ENCODE peak calls at places on chromosomes 2 and 18, in six cellular contexts. G, J, W, U, P and C are unnamed samples.

GRCh38 chr2:189613077-189613636 is 32.6 kb upstream of the SLC40A1 start:
- DNase-seq in U (peak; percentile 91), J (no peak), P (peak; percentile 66), W (no peak), G (no peak), C (peak; percentile 98)

GRCh38 chr2:18311413-18311812 is 249.0 kb downstream of the RDH14 start:
- DNase-seq in J (no peak), W (no peak), U (peak; percentile 73), G (no peak), P (no peak), C (peak; percentile 64)

GRCh38 chr2:102967451-102967850 is 205.6 kb downstream of the TMEM182 start:
- DNase-seq in P (no peak), W (no peak), G (no peak), J (no peak), U (no peak), C (no peak)

GRCh38 chr2:217934321-217935131 is 68.3 kb downstream of the TNS1 start:
- DNase-seq in W (no peak), G (no peak), P (peak; percentile 25), J (no peak), U (peak; percentile 85), C (peak; percentile 96)

GRCh38 chr18:67194886-67195285 is 321.6 kb downstream of the DSEL start:
- DNase-seq in W (no peak), J (no peak), U (no peak), G (peak; percentile 31), P (no peak), C (no peak)

GRCh38 chr18:80034068-80034851 is at the start of gene RBFA:
- DNase-seq in U (no peak), J (peak; percentile 100), W (peak; percentile 97), G (no peak), P (peak; percentile 97), C (peak; percentile 98)

GRCh38 chr2:119387381-119388129 is 20.8 kb downstream of the DBI start:
- DNase-seq in J (no peak), W (no peak), U (peak; percentile 70), G (no peak), P (no peak), C (peak; percentile 20)

GRCh38 chr2:46950314-46950713 is 34.7 kb upstream of the MCFD2 start:
- DNase-seq in W (no peak), U (no peak), J (no peak), P (no peak), G (no peak), C (no peak)

GRCh38 chr2:47741101-47741500 is 41.8 kb upstream of the MSH6 start:
- DNase-seq in J (no peak), G (no peak), W (no peak), U (no peak), P (no peak), C (no peak)

GRCh38 chr2:85255813-85256581 is 71.8 kb downstream of the TGOLN2 start:
- DNase-seq in P (no peak), J (peak; percentile 81), W (peak; percentile 94), G (peak; percentile 85), U (peak; percentile 71), C (peak; percentile 80)

GRCh38 chr2:38398739-38399138 is 21.7 kb upstream of the ATL2 start:
- DNase-seq in J (no peak), G (no peak), W (no peak), P (no peak), U (no peak), C (no peak)

GRCh38 chr2:200051621-200051945 is 96.2 kb downstream of the MAIP1 start:
- DNase-seq in G (no peak), U (no peak), W (no peak), P (no peak), J (no peak), C (no peak)

GRCh38 chr2:41932241-41933034 is 115.4 kb upstream of the PKDCC start:
- DNase-seq in P (no peak), W (no peak), U (peak; percentile 86), G (no peak), J (no peak), C (peak; percentile 93)

GRCh38 chr2:42047488-42048317 is at the start of gene PKDCC:
- DNase-seq in W (peak; percentile 88), U (peak; percentile 89), P (peak; percentile 53), G (peak; percentile 88), J (peak; percentile 88), C (peak; percentile 79)

GRCh38 chr2:238182362-238182761 is 21.1 kb downstream of the ILKAP start:
- DNase-seq in U (no peak), W (no peak), G (no peak), J (no peak), P (no peak), C (no peak)

GRCh38 chr2:238183846-238184245 is 19.6 kb downstream of the ILKAP start:
- DNase-seq in J (no peak), W (no peak), U (no peak), P (no peak), G (no peak), C (peak; percentile 47)

GRCh38 chr2:238190445-238190844 is 13.1 kb downstream of the ILKAP start:
- DNase-seq in J (no peak), G (no peak), W (no peak), P (no peak), U (no peak), C (no peak)

GRCh38 chr2:238187618-238188548 is 15.6 kb downstream of the ILKAP start:
- DNase-seq in U (no peak), G (no peak), W (no peak), J (no peak), P (no peak), C (no peak)
- H4K91ac ChIP-seq in U (no peak overlapping the region), G (no peak overlapping the region), W (no peak overlapping the region), J (no peak overlapping the region), P (no peak overlapping the region), C (no peak overlapping the region)

DNA sequence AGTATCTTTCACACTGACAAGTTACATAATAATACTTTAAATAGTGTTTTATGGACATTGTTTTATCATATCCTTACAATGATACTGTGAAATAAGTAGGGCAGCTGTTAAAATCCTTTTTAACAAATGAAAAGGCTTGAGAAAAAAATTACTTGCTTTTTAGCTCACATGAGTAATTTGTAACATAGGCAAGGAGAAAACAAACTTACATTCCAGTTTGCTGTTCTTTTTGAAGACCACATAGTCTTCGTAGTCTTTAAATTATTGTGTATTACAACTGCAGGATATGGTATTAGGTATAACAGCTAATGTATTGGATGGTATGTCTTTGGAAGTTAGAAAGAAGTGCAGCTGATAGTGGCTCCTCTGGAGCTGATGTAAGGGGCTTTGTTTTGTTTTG is 130.8 kb downstream of the COMMD1 start:
- DNase-seq in J (no peak), G (no peak), P (no peak), W (no peak), U (no peak), C (no peak)
- H4K91ac ChIP-seq in J (no peak overlapping the region), G (no peak overlapping the region), P (no peak overlapping the region), W (no peak overlapping the region), U (no peak overlapping the region), C (no peak overlapping the region)

DNA sequence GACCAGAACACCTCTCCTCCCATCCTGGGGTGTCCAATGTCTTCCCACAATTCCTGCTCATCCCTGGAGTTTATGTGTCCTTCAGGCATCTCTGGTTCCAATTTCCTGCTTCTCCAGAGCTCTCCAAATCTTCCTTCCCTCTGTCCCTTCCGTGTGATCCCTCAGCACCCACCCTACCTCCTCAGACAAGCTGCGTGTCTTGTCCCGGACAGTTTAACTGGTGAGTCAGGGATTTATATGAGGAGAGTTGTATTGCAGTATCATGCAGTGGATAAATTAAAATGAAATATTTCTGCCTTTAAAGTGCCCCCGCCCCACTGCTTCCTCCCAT is 101.9 kb downstream of the LIPG start:
- DNase-seq in G (no peak), W (no peak), U (no peak), J (no peak), P (no peak), C (no peak)
- H4K91ac ChIP-seq in G (no peak overlapping the region), W (no peak overlapping the region), U (no peak overlapping the region), J (peak overlapping the region; percentile 79), P (no peak overlapping the region), C (no peak overlapping the region)

DNA sequence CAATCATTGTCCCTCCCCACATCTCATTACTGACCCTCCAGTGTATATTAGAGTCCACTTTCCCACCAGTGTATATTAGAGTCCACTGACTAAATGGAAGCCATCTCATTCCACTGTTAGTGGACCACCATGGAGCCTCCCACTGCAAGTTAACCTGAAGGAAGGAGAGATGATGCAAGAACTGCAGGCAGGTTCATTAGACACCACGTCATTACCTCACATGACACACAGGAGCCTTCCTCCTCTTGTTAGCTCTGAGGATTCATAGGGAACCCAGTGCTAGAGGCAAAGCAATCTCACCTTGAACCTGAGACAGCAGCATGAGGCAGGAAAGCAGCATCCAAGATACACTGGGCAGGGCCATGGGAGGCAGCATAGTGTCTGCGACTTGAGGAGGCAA is 523 bp downstream of the REG3A start:
- DNase-seq in W (no peak), U (no peak), P (no peak), G (no peak), J (no peak), C (no peak)
- H4K91ac ChIP-seq in W (no peak overlapping the region), U (no peak overlapping the region), P (no peak overlapping the region), G (no peak overlapping the region), J (no peak overlapping the region), C (no peak overlapping the region)

DNA sequence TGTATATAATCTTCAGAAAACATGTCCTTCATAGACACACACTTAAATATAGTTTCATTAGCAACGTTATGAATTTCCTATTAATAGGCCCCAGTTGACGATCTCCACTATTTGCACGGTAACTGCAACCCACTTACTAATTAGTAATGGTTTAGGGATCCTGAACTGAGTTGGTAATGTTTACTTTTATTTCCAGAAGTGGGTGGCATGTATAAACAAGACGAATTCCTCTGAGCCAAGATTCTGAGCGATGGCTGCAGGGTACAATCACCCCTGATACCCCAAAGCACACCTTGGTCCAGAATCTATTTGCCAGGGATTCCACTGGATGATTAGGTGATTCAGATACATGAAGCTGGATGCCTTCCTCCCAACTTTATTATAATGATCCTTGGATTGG is 110.8 kb downstream of the ACKR3 start:
- DNase-seq in P (no peak), G (no peak), U (no peak), J (no peak), W (no peak), C (no peak)
- H4K91ac ChIP-seq in P (no peak overlapping the region), G (no peak overlapping the region), U (no peak overlapping the region), J (no peak overlapping the region), W (no peak overlapping the region), C (no peak overlapping the region)

DNA sequence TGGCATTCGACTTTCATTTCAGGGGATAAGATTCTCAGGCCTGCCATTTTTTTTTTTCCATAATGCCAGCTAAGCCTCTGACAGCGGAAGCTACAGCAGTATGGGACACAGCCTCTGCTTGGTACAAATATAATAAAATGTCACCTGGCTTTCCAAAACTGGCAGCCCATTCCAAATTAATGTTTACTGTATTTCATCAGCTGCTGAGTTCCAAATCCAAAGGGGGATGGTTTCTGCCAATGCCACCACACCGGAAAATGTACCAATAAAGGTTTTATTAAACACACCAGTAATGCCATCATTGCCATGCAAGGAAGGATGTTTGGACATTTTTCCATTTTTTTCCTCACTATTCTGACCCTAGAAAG is 275.8 kb upstream of the CCDC68 start:
- DNase-seq in G (no peak), W (no peak), U (no peak), J (no peak), P (no peak), C (no peak)
- H4K91ac ChIP-seq in G (no peak overlapping the region), W (no peak overlapping the region), U (no peak overlapping the region), J (no peak overlapping the region), P (no peak overlapping the region), C (no peak overlapping the region)